ENCODE peak calls at places on chromosomes 2 and 18, in six cellular contexts. Q, E, C, A, M and Z are unnamed samples.

GRCh38 chr2:12980817-12981216 is 264.1 kb downstream of the TRIB2 start:
- DNase-seq in A (peak; percentile 87), E (no peak), C (peak; percentile 1), Q (no peak), M (no peak), Z (no peak)

GRCh38 chr18:51275712-51276473 is 78.4 kb upstream of the MEX3C start:
- DNase-seq in A (no peak), C (no peak), M (no peak), Q (peak; percentile 18), E (no peak), Z (no peak)

GRCh38 chr2:151269798-151270568 is 8.3 kb upstream of the RBM43 start:
- DNase-seq in A (peak; percentile 41), E (no peak), Q (no peak), M (no peak), C (no peak), Z (no peak)

GRCh38 chr2:31888550-31888949 is 122.3 kb downstream of the MEMO1 start:
- DNase-seq in C (no peak), A (no peak), M (no peak), E (no peak), Q (no peak), Z (no peak)

GRCh38 chr2:235669269-235669831 is 175.5 kb downstream of the AGAP1 start:
- DNase-seq in M (peak; percentile 35), E (no peak), Q (peak; percentile 83), A (peak; percentile 89), C (peak; percentile 36), Z (no peak)

GRCh38 chr2:59425292-59425691 is 1128.2 kb downstream of the BCL11A start:
- DNase-seq in Q (no peak), C (no peak), M (no peak), E (no peak), A (no peak), Z (no peak)

GRCh38 chr2:110806053-110806452 is 73.7 kb downstream of the ACOXL start:
- DNase-seq in Q (no peak), M (no peak), C (no peak), A (no peak), E (no peak), Z (no peak)

GRCh38 chr2:28173377-28173776 is 219.3 kb upstream of the FOSL2 start:
- DNase-seq in A (peak; percentile 31), E (no peak), C (no peak), Q (no peak), M (no peak), Z (no peak)

GRCh38 chr18:12397793-12398192 is 9.9 kb upstream of the PRELID3A start:
- DNase-seq in E (no peak), M (no peak), C (no peak), A (no peak), Q (no peak), Z (no peak)